ENCODE peak calls at places on chromosomes 13 and 19, in five cellular contexts. One of them, this sample, is unnamed.

GRCh38 chr19:17873661-17874422 is 2.1 kb downstream of the SLC5A5 start:
- DNase-seq in epithelial cell of esophagus: peak; percentile 60
- DNase-seq in gastrocnemius medialis: no peak
- DNase-seq in esophagus muscularis mucosa: no peak
- DNase-seq in CD4-positive, alpha-beta T cell: peak; percentile 58
- DNase-seq in this sample: no peak

GRCh38 chr13:104318121-104318520 is 1251.9 kb upstream of the SLC10A2 start:
- DNase-seq in esophagus muscularis mucosa: no peak
- DNase-seq in CD4-positive, alpha-beta T cell: no peak
- DNase-seq in gastrocnemius medialis: no peak
- DNase-seq in epithelial cell of esophagus: peak; percentile 47
- DNase-seq in this sample: no peak

GRCh38 chr13:97003071-97003470 is 8.8 kb upstream of the OXGR1 start:
- DNase-seq in CD4-positive, alpha-beta T cell: no peak
- DNase-seq in esophagus muscularis mucosa: no peak
- DNase-seq in epithelial cell of esophagus: no peak
- DNase-seq in gastrocnemius medialis: no peak
- DNase-seq in this sample: no peak

GRCh38 chr13:101258071-101258470 is 158.2 kb downstream of the NALCN start:
- DNase-seq in gastrocnemius medialis: no peak
- DNase-seq in epithelial cell of esophagus: peak; percentile 64
- DNase-seq in CD4-positive, alpha-beta T cell: no peak
- DNase-seq in esophagus muscularis mucosa: no peak
- DNase-seq in this sample: no peak

GRCh38 chr19:5026706-5027273 is 57.9 kb downstream of the KDM4B start:
- DNase-seq in gastrocnemius medialis: no peak
- DNase-seq in esophagus muscularis mucosa: no peak
- DNase-seq in CD4-positive, alpha-beta T cell: no peak
- DNase-seq in epithelial cell of esophagus: no peak
- DNase-seq in this sample: no peak

GRCh38 chr13:79282976-79283375 is 123.1 kb downstream of the RBM26 start:
- DNase-seq in gastrocnemius medialis: no peak
- DNase-seq in esophagus muscularis mucosa: no peak
- DNase-seq in CD4-positive, alpha-beta T cell: no peak
- DNase-seq in epithelial cell of esophagus: peak; percentile 64
- DNase-seq in this sample: no peak

GRCh38 chr13:74835579-74835978 is 646.4 kb downstream of the TBC1D4 start:
- DNase-seq in CD4-positive, alpha-beta T cell: no peak
- DNase-seq in esophagus muscularis mucosa: no peak
- DNase-seq in epithelial cell of esophagus: no peak
- DNase-seq in gastrocnemius medialis: no peak
- DNase-seq in this sample: no peak

GRCh38 chr13:97125051-97125809 is 96.9 kb upstream of the MBNL2 start:
- DNase-seq in gastrocnemius medialis: peak; percentile 67
- DNase-seq in esophagus muscularis mucosa: no peak
- DNase-seq in epithelial cell of esophagus: peak; percentile 90
- DNase-seq in CD4-positive, alpha-beta T cell: no peak
- DNase-seq in this sample: peak; percentile 52

GRCh38 chr19:18790566-18791314 is at the start of gene COMP:
- DNase-seq in CD4-positive, alpha-beta T cell: no peak
- DNase-seq in epithelial cell of esophagus: no peak
- DNase-seq in gastrocnemius medialis: no peak
- DNase-seq in esophagus muscularis mucosa: no peak
- DNase-seq in this sample: no peak

GRCh38 chr13:96880419-96880818 is 113.9 kb downstream of the OXGR1 start:
- DNase-seq in epithelial cell of esophagus: no peak
- DNase-seq in esophagus muscularis mucosa: no peak
- DNase-seq in gastrocnemius medialis: no peak
- DNase-seq in CD4-positive, alpha-beta T cell: no peak
- DNase-seq in this sample: no peak

GRCh38 chr19:1183543-1184172 is 9.6 kb upstream of the SBNO2 start:
- DNase-seq in epithelial cell of esophagus: peak; percentile 84
- DNase-seq in esophagus muscularis mucosa: no peak
- DNase-seq in gastrocnemius medialis: no peak
- DNase-seq in CD4-positive, alpha-beta T cell: no peak
- DNase-seq in this sample: no peak

DNA sequence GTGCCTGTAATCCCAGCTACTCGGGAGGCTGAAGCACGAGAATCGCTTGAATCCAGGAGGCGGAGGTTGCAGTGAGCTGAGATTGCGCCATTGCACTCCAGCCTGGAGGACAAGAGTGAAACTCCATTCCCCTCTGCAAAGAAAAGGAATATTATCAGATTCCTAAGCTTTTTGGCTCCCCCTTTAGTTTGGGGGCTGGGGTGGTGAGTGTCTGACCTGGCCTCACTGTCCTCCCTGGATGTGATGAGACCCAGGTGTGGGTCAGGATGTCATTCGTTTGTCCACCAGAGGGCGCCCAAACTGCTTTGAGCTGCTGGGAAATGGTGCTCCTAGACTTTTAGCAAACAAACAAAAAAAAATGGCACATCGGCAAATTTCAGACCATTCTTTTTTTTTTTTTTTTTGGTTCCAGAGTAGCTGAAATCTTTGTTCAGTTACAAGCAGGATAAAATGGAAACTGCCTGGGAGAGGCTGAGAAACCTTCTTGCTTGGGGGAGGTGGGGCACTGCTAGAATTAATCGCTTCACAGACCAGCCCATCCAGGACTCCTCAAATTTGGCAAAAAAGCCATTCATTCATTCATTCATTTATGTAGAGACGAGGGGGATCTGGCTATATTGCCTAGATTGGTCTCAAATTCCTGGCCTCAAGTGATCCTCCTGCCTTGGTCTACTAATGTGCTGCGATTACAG is 29.4 kb downstream of the SPC24 start:
- DNase-seq in gastrocnemius medialis: peak; percentile 45
- DNase-seq in CD4-positive, alpha-beta T cell: peak; percentile 65
- DNase-seq in epithelial cell of esophagus: peak; percentile 68
- DNase-seq in esophagus muscularis mucosa: peak; percentile 96
- DNase-seq in this sample: no peak
- TF ChIP-seq CTCF in gastrocnemius medialis: peak; percentile 71
- TF ChIP-seq CTCF in CD4-positive, alpha-beta T cell: peak; percentile 82
- TF ChIP-seq CTCF in epithelial cell of esophagus: peak; percentile 78
- TF ChIP-seq CTCF in esophagus muscularis mucosa: peak; percentile 80
- TF ChIP-seq CTCF in this sample: peak; percentile 69

GRCh38 chr13:94710081-94710809 is 2.1 kb downstream of the SOX21 start:
- DNase-seq in esophagus muscularis mucosa: peak; percentile 74
- DNase-seq in CD4-positive, alpha-beta T cell: no peak
- DNase-seq in gastrocnemius medialis: no peak
- DNase-seq in epithelial cell of esophagus: no peak
- DNase-seq in this sample: no peak
- TF ChIP-seq CTCF in esophagus muscularis mucosa: no peak
- TF ChIP-seq CTCF in CD4-positive, alpha-beta T cell: no peak
- TF ChIP-seq CTCF in gastrocnemius medialis: no peak
- TF ChIP-seq CTCF in epithelial cell of esophagus: no peak
- TF ChIP-seq CTCF in this sample: no peak

GRCh38 chr19:15418112-15418587 is 638 bp downstream of the AKAP8L start:
- DNase-seq in CD4-positive, alpha-beta T cell: no peak
- DNase-seq in gastrocnemius medialis: no peak
- DNase-seq in esophagus muscularis mucosa: no peak
- DNase-seq in epithelial cell of esophagus: peak; percentile 19
- DNase-seq in this sample: no peak
- TF ChIP-seq CTCF in CD4-positive, alpha-beta T cell: no peak
- TF ChIP-seq CTCF in gastrocnemius medialis: no peak
- TF ChIP-seq CTCF in esophagus muscularis mucosa: no peak
- TF ChIP-seq CTCF in epithelial cell of esophagus: no peak
- TF ChIP-seq CTCF in this sample: no peak

DNA sequence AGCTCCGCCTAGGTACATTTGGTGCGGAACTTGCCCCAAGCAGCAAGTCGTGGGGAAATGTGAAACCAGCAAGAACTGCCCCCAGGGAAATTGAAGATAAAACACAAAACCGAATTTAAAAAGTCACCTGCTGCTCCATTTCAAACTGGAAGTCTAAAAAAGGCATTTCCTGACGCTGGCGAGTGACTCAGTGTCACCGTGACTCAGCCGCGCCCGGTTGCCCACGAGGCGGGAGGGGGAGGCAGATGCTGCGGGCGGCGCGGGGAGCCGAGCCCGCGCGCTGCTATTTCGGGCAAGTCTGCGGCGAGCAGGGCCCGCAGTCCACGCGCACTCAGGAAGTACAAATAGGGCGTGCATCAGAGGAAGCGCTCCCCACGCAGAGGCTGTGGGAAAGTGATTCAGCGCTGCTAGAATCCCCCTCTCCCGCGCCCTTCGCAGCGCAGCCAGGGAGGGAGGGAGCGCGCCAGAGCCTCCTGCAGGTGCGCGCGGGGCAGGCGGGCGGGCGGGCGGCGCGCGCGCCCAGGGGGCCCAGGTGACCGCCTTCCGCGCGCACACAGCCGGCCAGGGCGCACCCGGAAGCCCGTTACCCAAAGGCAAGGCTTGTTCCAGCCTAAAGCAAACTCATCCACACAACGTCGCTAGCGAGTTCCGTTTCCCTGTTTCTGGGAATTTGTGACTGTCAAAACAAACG is 168.8 kb downstream of the COL4A1 start:
- DNase-seq in CD4-positive, alpha-beta T cell: peak; percentile 14
- DNase-seq in esophagus muscularis mucosa: peak; percentile 92
- DNase-seq in gastrocnemius medialis: peak; percentile 75
- DNase-seq in epithelial cell of esophagus: peak; percentile 84
- DNase-seq in this sample: no peak
- TF ChIP-seq CTCF in CD4-positive, alpha-beta T cell: no peak
- TF ChIP-seq CTCF in esophagus muscularis mucosa: peak; percentile 12
- TF ChIP-seq CTCF in gastrocnemius medialis: no peak
- TF ChIP-seq CTCF in epithelial cell of esophagus: peak; percentile 28
- TF ChIP-seq CTCF in this sample: no peak

DNA sequence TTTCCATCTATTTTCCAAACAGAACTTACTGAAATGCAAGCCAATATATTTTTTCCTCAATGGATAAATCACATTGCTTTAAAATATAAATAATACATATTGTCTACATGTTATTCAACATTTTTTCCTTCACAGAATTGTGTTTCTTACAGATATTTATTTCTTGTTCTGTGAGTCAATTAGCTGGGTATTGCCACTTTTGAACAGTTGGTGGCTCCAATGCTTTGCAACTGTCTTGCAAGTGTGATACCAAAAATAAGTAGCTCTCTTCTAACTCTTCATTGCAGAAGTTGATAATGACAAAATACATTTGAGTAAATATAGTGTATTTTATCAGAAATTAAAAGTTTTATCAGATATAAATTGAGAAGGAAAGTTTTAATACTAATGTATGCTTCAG is 17.1 kb upstream of the GPC5 start:
- DNase-seq in gastrocnemius medialis: no peak
- DNase-seq in esophagus muscularis mucosa: no peak
- DNase-seq in CD4-positive, alpha-beta T cell: no peak
- DNase-seq in epithelial cell of esophagus: peak; percentile 36
- DNase-seq in this sample: no peak
- TF ChIP-seq CTCF in gastrocnemius medialis: no peak
- TF ChIP-seq CTCF in esophagus muscularis mucosa: peak; percentile 12
- TF ChIP-seq CTCF in CD4-positive, alpha-beta T cell: no peak
- TF ChIP-seq CTCF in epithelial cell of esophagus: peak; percentile 38
- TF ChIP-seq CTCF in this sample: peak; percentile 41

GRCh38 chr19:11989112-11989456 is 24.2 kb downstream of the ZNF763 start:
- DNase-seq in epithelial cell of esophagus: no peak
- DNase-seq in esophagus muscularis mucosa: no peak
- DNase-seq in CD4-positive, alpha-beta T cell: no peak
- DNase-seq in gastrocnemius medialis: no peak
- DNase-seq in this sample: no peak

GRCh38 chr19:11987405-11988231 is 22.8 kb downstream of the ZNF763 start:
- DNase-seq in esophagus muscularis mucosa: peak; percentile 99
- DNase-seq in epithelial cell of esophagus: peak; percentile 95
- DNase-seq in gastrocnemius medialis: peak; percentile 93
- DNase-seq in CD4-positive, alpha-beta T cell: peak; percentile 87
- DNase-seq in this sample: peak; percentile 90

GRCh38 chr19:11986754-11987153 is 21.9 kb downstream of the ZNF763 start:
- DNase-seq in epithelial cell of esophagus: no peak
- DNase-seq in esophagus muscularis mucosa: no peak
- DNase-seq in gastrocnemius medialis: no peak
- DNase-seq in CD4-positive, alpha-beta T cell: no peak
- DNase-seq in this sample: no peak

GRCh38 chr19:11982526-11982925 is 17.7 kb downstream of the ZNF763 start:
- DNase-seq in epithelial cell of esophagus: peak; percentile 73
- DNase-seq in CD4-positive, alpha-beta T cell: no peak
- DNase-seq in gastrocnemius medialis: no peak
- DNase-seq in esophagus muscularis mucosa: no peak
- DNase-seq in this sample: no peak

GRCh38 chr19:11984986-11985385 is 20.1 kb downstream of the ZNF763 start:
- DNase-seq in esophagus muscularis mucosa: no peak
- DNase-seq in epithelial cell of esophagus: no peak
- DNase-seq in gastrocnemius medialis: no peak
- DNase-seq in CD4-positive, alpha-beta T cell: no peak
- DNase-seq in this sample: no peak
- TF ChIP-seq CTCF in esophagus muscularis mucosa: no peak
- TF ChIP-seq CTCF in epithelial cell of esophagus: no peak
- TF ChIP-seq CTCF in gastrocnemius medialis: no peak
- TF ChIP-seq CTCF in CD4-positive, alpha-beta T cell: no peak
- TF ChIP-seq CTCF in this sample: peak; percentile 17